ENCODE peak calls at places on chromosomes 6 and 20, in five cellular contexts. I, O, H, D and X are unnamed samples.

GRCh38 chr6:42142118-42142835 is at the start of gene C6orf132:
- DNase-seq in I (peak), O (no peak), H (no peak), D (no peak), X (peak)

GRCh38 chr20:50237349-50237748 is 46.7 kb downstream of the CEBPB start:
- DNase-seq in I (no peak), O (no peak), H (no peak), D (no peak), X (no peak)

GRCh38 chr6:138404666-138405337 is 779 bp downstream of the HEBP2 start:
- DNase-seq in I (peak), O (peak), H (peak), D (peak), X (peak)

GRCh38 chr6:151292974-151293373 is 53.2 kb downstream of the AKAP12 start:
- DNase-seq in I (no peak), O (no peak), H (peak), D (no peak), X (peak)

GRCh38 chr20:7673841-7674240 is 266.4 kb downstream of the HAO1 start:
- DNase-seq in I (no peak), O (no peak), H (peak), D (no peak), X (peak)

GRCh38 chr6:3428700-3429099 is 28.1 kb downstream of the SLC22A23 start:
- DNase-seq in I (no peak), O (no peak), H (no peak), D (no peak), X (no peak)

GRCh38 chr20:29319725-29320124 is 1937.7 kb upstream of the DEFB115 start:
- DNase-seq in I (no peak), O (no peak), H (no peak), D (no peak), X (no peak)

GRCh38 chr20:47125553-47126373 is 230.7 kb downstream of the ZMYND8 start:
- DNase-seq in I (no peak), O (peak), H (peak), D (no peak), X (peak)

GRCh38 chr20:59564171-59564570 is 40.2 kb upstream of the PHACTR3 start:
- DNase-seq in I (no peak), O (no peak), H (no peak), D (no peak), X (no peak)

GRCh38 chr20:35001596-35002362 is 46.1 kb downstream of the MYH7B start:
- DNase-seq in I (no peak), O (no peak), H (no peak), D (no peak), X (peak)

GRCh38 chr6:62672989-62673388 is 387.0 kb upstream of the KHDRBS2 start:
- DNase-seq in I (no peak), O (no peak), H (no peak), D (no peak), X (no peak)

GRCh38 chr20:41592516-41593192 is 25.5 kb downstream of the CHD6 start:
- DNase-seq in I (no peak), O (no peak), H (no peak), D (no peak), X (no peak)

GRCh38 chr6:15882915-15883314 is 220.1 kb upstream of the DTNBP1 start:
- DNase-seq in I (no peak), O (no peak), H (no peak), D (no peak), X (no peak)

GRCh38 chr6:147740326-147740725 is 231.8 kb downstream of the SAMD5 start:
- DNase-seq in I (no peak), O (no peak), H (no peak), D (no peak), X (no peak)

GRCh38 chr20:40331249-40331648 is 357.8 kb downstream of the MAFB start:
- DNase-seq in I (no peak), O (no peak), H (no peak), D (no peak), X (no peak)

GRCh38 chr20:33893314-33893713 is 82.2 kb downstream of the CHMP4B start:
- DNase-seq in I (no peak), O (no peak), H (peak), D (no peak), X (peak)

GRCh38 chr20:23293689-23294088 is 56.9 kb upstream of the NXT1 start:
- DNase-seq in I (no peak), O (peak), H (peak), D (peak), X (no peak)

GRCh38 chr6:166586424-166587156 is at the start of gene RAMACL:
- DNase-seq in I (peak), O (no peak), H (no peak), D (no peak), X (peak)

GRCh38 chr20:21571841-21572690 is 58.2 kb upstream of the NKX2-2 start:
- DNase-seq in I (peak), O (no peak), H (peak), D (no peak), X (peak)

GRCh38 chr6:122817766-122818165 is 28.7 kb downstream of the SMPDL3A start:
- DNase-seq in I (no peak), O (no peak), H (no peak), D (no peak), X (no peak)

GRCh38 chr20:55232647-55233046 is 757.3 kb downstream of the DOK5 start:
- DNase-seq in I (no peak), O (no peak), H (no peak), D (no peak), X (no peak)

GRCh38 chr20:45944151-45944964 is 9.9 kb downstream of the PCIF1 start:
- DNase-seq in I (no peak), O (no peak), H (no peak), D (no peak), X (peak)

GRCh38 chr6:119467478-119468081 is 118.0 kb upstream of the MAN1A1 start:
- DNase-seq in I (no peak), O (no peak), H (peak), D (no peak), X (peak)

GRCh38 chr6:70415660-70416059 is 2.4 kb downstream of the FAM135A start:
- DNase-seq in I (no peak), O (no peak), H (no peak), D (no peak), X (no peak)
- H3K4me3 ChIP-seq in I (no peak), O (no peak), H (no peak), D (no peak), X (no peak)

GRCh38 chr6:85867595-85867994 is 224.9 kb upstream of the SYNCRIP start:
- DNase-seq in I (peak), O (no peak), H (no peak), D (no peak), X (no peak)

GRCh38 chr6:85864453-85865401 is 222.0 kb upstream of the SYNCRIP start:
- DNase-seq in I (peak), O (no peak), H (peak), D (no peak), X (peak)

GRCh38 chr6:85865665-85866372 is 223.1 kb upstream of the SYNCRIP start:
- DNase-seq in I (peak), O (no peak), H (peak), D (no peak), X (peak)

GRCh38 chr6:85866758-85867401 is 224.2 kb upstream of the SYNCRIP start:
- DNase-seq in I (no peak), O (no peak), H (no peak), D (no peak), X (no peak)

DNA sequence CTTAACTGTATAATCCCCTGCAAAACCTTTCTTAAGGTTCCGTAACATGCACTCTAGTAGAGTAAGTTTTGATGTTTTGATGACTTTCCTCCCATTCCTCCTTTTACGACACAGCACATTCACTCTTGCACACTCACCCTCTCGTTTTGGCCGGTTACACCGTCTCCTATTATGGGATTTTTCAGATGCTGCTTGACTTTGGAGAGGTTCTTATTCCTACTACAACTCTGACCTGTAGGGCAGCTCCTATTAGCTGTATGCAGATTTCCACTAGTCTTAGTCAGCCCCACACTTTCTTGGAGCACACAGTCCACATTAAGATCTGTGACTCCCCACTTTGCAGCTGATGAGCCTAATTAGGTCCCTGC is 223.7 kb upstream of the SYNCRIP start:
- DNase-seq in I (no peak), O (no peak), H (peak), D (no peak), X (peak)
- H3K4me3 ChIP-seq in I (no peak), O (peak), H (peak), D (peak), X (peak)

GRCh38 chr6:111603648-111604047 is 2.0 kb downstream of the TRAF3IP2 start:
- DNase-seq in I (no peak), O (no peak), H (no peak), D (no peak), X (no peak)
- H3K4me3 ChIP-seq in I (no peak), O (peak), H (peak), D (no peak), X (peak)

DNA sequence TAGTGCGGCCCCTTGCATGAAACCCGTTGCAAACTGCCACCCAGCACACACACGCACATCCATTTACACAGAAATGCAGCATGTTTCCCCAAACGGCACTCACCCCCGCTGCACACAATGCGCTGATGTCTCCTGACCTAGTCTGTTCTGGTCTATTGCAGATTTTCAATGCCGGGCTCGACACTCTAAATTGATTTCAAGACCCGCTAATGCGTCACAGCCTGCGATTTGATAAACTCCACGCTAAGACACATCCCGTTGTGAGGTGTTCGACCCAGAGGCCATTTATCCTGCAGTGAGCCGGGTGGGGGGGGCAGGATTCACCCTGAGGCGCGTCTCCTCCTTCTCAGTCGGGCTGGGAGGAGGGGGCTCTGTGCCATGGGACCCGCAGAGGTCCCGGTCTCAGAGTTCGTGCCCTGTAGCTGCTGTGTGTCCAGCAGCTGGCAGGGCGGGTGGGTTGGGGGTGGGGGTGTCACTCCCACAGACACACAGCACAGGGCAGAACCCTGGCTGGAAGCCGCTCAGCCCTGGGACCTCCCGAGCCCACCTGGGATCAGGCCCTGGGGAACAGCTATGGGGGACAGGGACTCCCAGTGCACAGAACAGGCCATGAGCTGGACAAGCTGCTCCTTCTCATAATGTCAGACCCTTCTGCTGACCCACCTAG is 367.9 kb downstream of the PREX1 start:
- DNase-seq in I (no peak), O (no peak), H (no peak), D (peak), X (no peak)
- H3K4me3 ChIP-seq in I (no peak), O (no peak), H (no peak), D (no peak), X (no peak)

DNA sequence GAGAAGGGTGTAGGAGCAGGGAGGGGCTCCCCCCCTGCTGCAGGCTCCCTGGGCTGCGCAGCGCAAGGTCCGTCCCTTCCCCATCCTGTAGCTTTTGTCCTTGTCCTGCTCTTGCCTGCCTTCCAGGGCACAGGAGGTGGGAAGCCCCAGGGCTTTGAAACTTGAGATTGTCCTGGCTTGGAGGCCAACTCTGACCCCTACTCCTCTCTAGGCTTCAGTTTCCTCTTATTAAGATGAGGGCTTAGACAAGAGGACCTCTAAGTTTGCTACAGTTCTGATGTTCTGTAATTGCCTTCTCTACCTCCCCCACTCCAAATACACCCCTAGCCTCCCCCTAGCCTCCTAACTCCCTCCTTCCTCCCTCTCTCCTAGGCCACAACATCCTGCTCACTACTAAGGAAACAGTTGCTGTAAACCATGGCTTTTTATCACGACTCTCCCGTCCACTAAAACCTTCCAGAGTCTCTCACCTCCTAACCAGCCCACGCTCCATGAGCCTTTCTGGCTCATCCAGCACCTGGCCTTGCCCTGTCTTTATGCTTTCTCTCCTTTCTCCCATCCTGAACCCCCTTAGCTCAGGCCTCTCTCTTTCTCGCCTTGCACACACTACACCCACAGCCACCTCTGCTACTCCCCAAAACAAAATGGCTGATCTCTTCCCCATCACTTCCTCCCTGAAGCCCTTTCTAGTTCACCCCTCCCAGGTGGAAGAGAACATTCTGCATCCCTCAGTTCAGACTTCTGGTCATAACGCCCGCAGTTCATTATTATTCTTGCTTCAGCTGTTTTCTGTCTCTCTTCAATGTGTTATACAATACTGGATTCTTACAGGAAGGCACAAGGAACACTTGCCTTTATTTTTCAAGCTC is 10.2 kb downstream of the UNC5CL start:
- DNase-seq in I (no peak), O (no peak), H (no peak), D (peak), X (no peak)
- H3K4me3 ChIP-seq in I (no peak), O (peak), H (peak), D (peak), X (peak)

GRCh38 chr6:6676910-6677441 is 88.5 kb downstream of the LY86 start:
- DNase-seq in I (peak), O (peak), H (peak), D (peak), X (peak)
- H3K4me3 ChIP-seq in I (no peak), O (no peak), H (no peak), D (no peak), X (no peak)

GRCh38 chr6:27811383-27811782 is 100.8 kb downstream of the OR2B2 start:
- DNase-seq in I (no peak), O (no peak), H (no peak), D (no peak), X (no peak)

GRCh38 chr6:27812805-27813626 is 99.2 kb downstream of the OR2B2 start:
- DNase-seq in I (no peak), O (no peak), H (no peak), D (no peak), X (no peak)

GRCh38 chr6:27814665-27815424 is 97.4 kb downstream of the OR2B2 start:
- DNase-seq in I (peak), O (peak), H (peak), D (peak), X (peak)

GRCh38 chr6:27812078-27812804 is 100.0 kb downstream of the OR2B2 start:
- DNase-seq in I (no peak), O (no peak), H (no peak), D (no peak), X (no peak)

GRCh38 chr6:27816906-27817305 is 95.3 kb downstream of the OR2B2 start:
- DNase-seq in I (no peak), O (no peak), H (no peak), D (no peak), X (no peak)
- H3K4me3 ChIP-seq in I (no peak), O (no peak), H (no peak), D (no peak), X (no peak)